ENCODE peak calls at places on chromosomes 16 and 17, in eight cellular contexts. H, G, R, A, Z, L, T and E are unnamed samples.

GRCh38 chr17:59914274-59914854 is 21.4 kb downstream of the RPS6KB1 start:
- DNase-seq in H (no peak), G (no peak), R (no peak), A (no peak), Z (peak), L (peak), T (no peak), E (no peak)

GRCh38 chr16:59090501-59090900 is 356.4 kb upstream of the GOT2 start:
- DNase-seq in H (no peak), G (no peak), R (no peak), A (no peak), Z (no peak), L (no peak), T (no peak), E (no peak)

GRCh38 chr16:8492690-8493089 is 97.6 kb downstream of the TMEM114 start:
- DNase-seq in H (no peak), G (no peak), R (no peak), A (no peak), Z (no peak), L (no peak), T (no peak), E (no peak)

GRCh38 chr17:80678621-80679020 is 134.0 kb downstream of the RPTOR start:
- DNase-seq in H (no peak), G (no peak), R (no peak), A (no peak), Z (no peak), L (no peak), T (no peak), E (no peak)

GRCh38 chr17:57672205-57672632 is 72.9 kb downstream of the CCDC182 start:
- DNase-seq in H (no peak), G (peak), R (no peak), A (no peak), Z (no peak), L (peak), T (no peak), E (peak)

GRCh38 chr16:20838250-20838649 is 31.9 kb downstream of the REXO5 start:
- DNase-seq in H (no peak), G (no peak), R (no peak), A (no peak), Z (no peak), L (no peak), T (no peak), E (no peak)

GRCh38 chr17:83107656-83108048 is 28.2 kb downstream of the METRNL start:
- DNase-seq in H (no peak), G (no peak), R (no peak), A (no peak), Z (no peak), L (no peak), T (no peak), E (no peak)

GRCh38 chr16:81551141-81551808 is 106.7 kb downstream of the CMIP start:
- DNase-seq in H (no peak), G (no peak), R (no peak), A (no peak), Z (no peak), L (peak), T (no peak), E (no peak)

GRCh38 chr16:85484337-85485295 is 128.5 kb upstream of the GSE1 start:
- DNase-seq in H (no peak), G (no peak), R (no peak), A (no peak), Z (no peak), L (no peak), T (peak), E (no peak)

GRCh38 chr16:3730161-3731125 is 13.1 kb upstream of the TRAP1 start:
- DNase-seq in H (no peak), G (no peak), R (no peak), A (no peak), Z (no peak), L (no peak), T (no peak), E (no peak)

GRCh38 chr17:80947200-80947940 is 44.3 kb upstream of the CHMP6 start:
- DNase-seq in H (no peak), G (no peak), R (no peak), A (peak), Z (no peak), L (no peak), T (no peak), E (peak)

GRCh38 chr16:64858076-64858475 is 263.8 kb downstream of the CDH11 start:
- DNase-seq in H (no peak), G (no peak), R (no peak), A (no peak), Z (no peak), L (no peak), T (no peak), E (no peak)

GRCh38 chr17:33039874-33040273 is 48.2 kb downstream of the SPACA3 start:
- DNase-seq in H (no peak), G (no peak), R (no peak), A (no peak), Z (no peak), L (no peak), T (no peak), E (no peak)

GRCh38 chr16:67199011-67199807 is at the start of gene ELMO3:
- DNase-seq in H (no peak), G (no peak), R (peak), A (no peak), Z (no peak), L (no peak), T (peak), E (no peak)

GRCh38 chr16:84643180-84643583 is 5.1 kb upstream of the KLHL36 start:
- DNase-seq in H (no peak), G (no peak), R (peak), A (peak), Z (no peak), L (peak), T (peak), E (peak)

GRCh38 chr16:29985271-29985811 is 10.1 kb downstream of the HIRIP3 start:
- DNase-seq in H (no peak), G (no peak), R (no peak), A (no peak), Z (no peak), L (no peak), T (no peak), E (peak)

GRCh38 chr17:49498037-49498615 is 3.0 kb downstream of the NGFR start:
- DNase-seq in H (no peak), G (no peak), R (no peak), A (no peak), Z (no peak), L (no peak), T (no peak), E (no peak)

GRCh38 chr17:3260600-3260999 is 37.6 kb downstream of the OR3A1 start:
- DNase-seq in H (no peak), G (no peak), R (no peak), A (no peak), Z (no peak), L (no peak), T (no peak), E (no peak)

GRCh38 chr17:17042851-17043667 is 802 bp downstream of the MPRIP start:
- DNase-seq in H (no peak), G (no peak), R (no peak), A (no peak), Z (no peak), L (no peak), T (no peak), E (peak)

GRCh38 chr17:36085710-36086268 is 4.2 kb downstream of the CCL3 start:
- DNase-seq in H (no peak), G (no peak), R (no peak), A (no peak), Z (no peak), L (peak), T (no peak), E (no peak)

GRCh38 chr17:50018909-50019308 is 23.9 kb upstream of the DLX3 start:
- DNase-seq in H (no peak), G (no peak), R (no peak), A (no peak), Z (no peak), L (no peak), T (no peak), E (no peak)

GRCh38 chr17:40251576-40251975 is 32.5 kb downstream of the WIPF2 start:
- DNase-seq in H (no peak), G (no peak), R (peak), A (peak), Z (peak), L (no peak), T (no peak), E (peak)

GRCh38 chr17:17952691-17953090 is 19.5 kb downstream of the TOM1L2 start:
- DNase-seq in H (no peak), G (no peak), R (no peak), A (no peak), Z (no peak), L (no peak), T (no peak), E (no peak)

GRCh38 chr17:7716901-7717755 is at the start of gene DNAH2:
- DNase-seq in H (peak), G (no peak), R (peak), A (peak), Z (peak), L (peak), T (peak), E (no peak)

GRCh38 chr16:8863594-8864424 is 5.0 kb downstream of the CARHSP1 start:
- DNase-seq in H (no peak), G (no peak), R (peak), A (no peak), Z (no peak), L (no peak), T (peak), E (no peak)

GRCh38 chr17:82236142-82236971 is 7.5 kb downstream of the SLC16A3 start:
- DNase-seq in H (no peak), G (peak), R (peak), A (peak), Z (no peak), L (peak), T (peak), E (no peak)

GRCh38 chr16:17469011-17469741 is 1.6 kb downstream of the XYLT1 start:
- DNase-seq in H (no peak), G (no peak), R (peak), A (no peak), Z (no peak), L (peak), T (no peak), E (no peak)
- H3K4me3 ChIP-seq in H (peak), G (peak), R (peak), A (peak), Z (no peak), L (peak), T (peak), E (peak)

DNA sequence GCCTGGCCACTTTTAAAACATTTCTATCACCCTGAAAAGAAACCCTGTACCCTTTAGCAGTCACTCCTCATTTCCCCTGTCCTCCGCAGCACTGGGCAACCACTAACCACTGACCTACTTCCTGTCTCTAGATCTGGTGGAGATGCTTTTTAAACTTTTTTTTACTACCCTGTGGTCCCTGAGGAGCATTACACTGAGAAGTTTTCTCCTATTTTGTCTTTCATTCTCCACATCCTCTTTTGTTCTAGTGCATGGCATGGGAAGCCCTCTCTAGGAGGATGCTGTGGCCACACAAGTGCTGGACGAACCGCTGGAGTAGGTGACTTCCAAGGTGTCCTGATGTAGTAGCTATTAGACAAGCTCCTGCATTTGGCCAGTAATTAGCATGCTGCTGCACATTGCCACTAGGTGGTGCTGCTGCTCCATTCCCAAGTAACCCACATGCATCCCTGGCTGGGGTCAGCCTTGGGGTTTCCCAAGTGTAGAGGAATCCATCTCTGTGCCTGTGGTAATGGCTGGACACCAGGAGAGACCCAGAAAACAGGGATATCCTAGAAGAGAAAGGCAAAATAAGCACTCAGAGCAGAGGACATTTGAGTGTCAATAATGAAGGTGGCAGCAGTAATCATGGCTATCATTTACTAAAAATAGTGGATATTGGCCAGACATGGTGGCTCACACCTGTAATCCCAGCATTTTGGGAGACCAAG is 143.8 kb upstream of the CRHR1 start:
- DNase-seq in H (peak), G (no peak), R (peak), A (peak), Z (peak), L (peak), T (peak), E (no peak)
- TF ChIP-seq POLR2AphosphoS5 in H (peak), G (no peak), R (no peak), A (no peak), Z (peak), L (no peak), T (no peak), E (no peak)

GRCh38 chr16:70548936-70549335 is 25.3 kb downstream of the SF3B3 start:
- DNase-seq in H (no peak), G (no peak), R (no peak), A (no peak), Z (no peak), L (no peak), T (no peak), E (no peak)
- H3K27ac ChIP-seq in H (no peak), G (no peak), R (no peak), A (no peak), Z (no peak), L (no peak), T (no peak), E (no peak)

DNA sequence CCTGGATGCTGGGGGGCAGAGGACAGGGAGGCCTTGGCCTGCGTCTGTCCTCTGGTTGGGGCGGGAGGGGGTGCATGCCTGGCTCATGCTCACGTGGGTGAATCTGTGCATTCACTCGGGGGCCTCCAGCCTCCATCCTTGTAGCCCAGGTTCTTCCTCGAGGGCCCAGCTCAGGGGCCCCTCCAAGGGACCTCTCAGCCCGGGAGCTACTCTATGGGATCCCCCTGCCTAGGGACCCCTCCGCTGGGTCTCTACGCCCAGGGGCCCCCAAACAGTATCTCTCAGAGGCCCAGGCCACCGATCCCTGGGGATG is 19.7 kb upstream of the C1QL1 start:
- DNase-seq in H (no peak), G (no peak), R (no peak), A (no peak), Z (no peak), L (no peak), T (no peak), E (no peak)
- H3K4me3 ChIP-seq in H (peak), G (peak), R (no peak), A (no peak), Z (no peak), L (no peak), T (no peak), E (no peak)

DNA sequence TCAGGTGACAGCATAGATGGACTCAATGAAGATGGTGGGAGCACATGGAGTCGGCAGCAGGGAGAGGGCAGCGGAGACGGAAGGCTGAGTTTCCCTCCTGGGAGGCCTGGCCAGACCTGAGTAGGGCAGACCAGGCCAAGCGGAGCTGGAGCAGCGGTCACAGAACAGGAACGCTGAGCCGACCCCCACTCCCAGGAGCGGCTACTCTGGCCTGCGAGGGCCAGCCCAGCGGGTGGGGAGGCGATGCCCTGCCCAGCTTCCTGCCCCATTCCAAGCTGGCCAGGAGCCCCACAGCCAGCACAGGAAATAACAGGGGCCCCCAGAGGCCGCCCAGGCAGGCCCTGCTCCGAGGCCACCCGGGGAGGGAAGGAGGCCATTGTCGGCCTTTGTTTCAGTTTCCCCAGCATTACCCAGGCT is 79.8 kb downstream of the ZNF423 start:
- DNase-seq in H (no peak), G (no peak), R (no peak), A (no peak), Z (no peak), L (no peak), T (no peak), E (no peak)
- TF ChIP-seq POLR2AphosphoS5 in H (no peak), G (no peak), R (no peak), A (no peak), Z (no peak), L (no peak), T (no peak), E (no peak)